ENCODE peak calls at places on chromosomes 6 and 20, in nine cellular contexts. One of them, this sample, is unnamed.

GRCh38 chr6:125095501-125096301 is 57.9 kb upstream of the TPD52L1 start:
- DNase-seq in sigmoid colon: no peak
- DNase-seq in A549: no peak
- DNase-seq in GM12878: no peak
- DNase-seq in K562: no peak
- DNase-seq in stomach: no peak
- DNase-seq in esophagus muscularis mucosa: no peak
- DNase-seq in suprapubic skin: no peak
- DNase-seq in H1: no peak
- DNase-seq in this sample: no peak

GRCh38 chr20:10985536-10985935 is 311.7 kb upstream of the JAG1 start:
- DNase-seq in sigmoid colon: no peak
- DNase-seq in A549: peak
- DNase-seq in GM12878: no peak
- DNase-seq in K562: no peak
- DNase-seq in stomach: no peak
- DNase-seq in esophagus muscularis mucosa: peak
- DNase-seq in suprapubic skin: no peak
- DNase-seq in H1: no peak
- DNase-seq in this sample: no peak

GRCh38 chr6:47519279-47519678 is 41.7 kb downstream of the CD2AP start:
- DNase-seq in sigmoid colon: no peak
- DNase-seq in A549: peak
- DNase-seq in GM12878: no peak
- DNase-seq in K562: no peak
- DNase-seq in stomach: no peak
- DNase-seq in esophagus muscularis mucosa: no peak
- DNase-seq in suprapubic skin: no peak
- DNase-seq in H1: no peak
- DNase-seq in this sample: no peak

GRCh38 chr6:148085651-148086321 is 256.9 kb upstream of the SASH1 start:
- DNase-seq in sigmoid colon: no peak
- DNase-seq in A549: no peak
- DNase-seq in GM12878: no peak
- DNase-seq in K562: no peak
- DNase-seq in stomach: no peak
- DNase-seq in esophagus muscularis mucosa: no peak
- DNase-seq in suprapubic skin: no peak
- DNase-seq in H1: no peak
- DNase-seq in this sample: no peak

GRCh38 chr6:160756871-160757270 is 54.8 kb downstream of the PLG start:
- DNase-seq in sigmoid colon: no peak
- DNase-seq in A549: no peak
- DNase-seq in GM12878: no peak
- DNase-seq in K562: no peak
- DNase-seq in stomach: no peak
- DNase-seq in esophagus muscularis mucosa: no peak
- DNase-seq in suprapubic skin: no peak
- DNase-seq in H1: no peak
- DNase-seq in this sample: no peak

GRCh38 chr6:115058414-115059211 is 715.8 kb upstream of the HS3ST5 start:
- DNase-seq in sigmoid colon: no peak
- DNase-seq in A549: no peak
- DNase-seq in GM12878: no peak
- DNase-seq in K562: no peak
- DNase-seq in stomach: no peak
- DNase-seq in esophagus muscularis mucosa: no peak
- DNase-seq in suprapubic skin: no peak
- DNase-seq in H1: no peak
- DNase-seq in this sample: no peak

GRCh38 chr6:44771647-44772415 is 384.3 kb downstream of the CDC5L start:
- DNase-seq in sigmoid colon: no peak
- DNase-seq in A549: no peak
- DNase-seq in GM12878: no peak
- DNase-seq in K562: no peak
- DNase-seq in stomach: no peak
- DNase-seq in esophagus muscularis mucosa: peak
- DNase-seq in suprapubic skin: no peak
- DNase-seq in H1: no peak
- DNase-seq in this sample: no peak

GRCh38 chr6:68008445-68008844 is 626.6 kb upstream of the ADGRB3 start:
- DNase-seq in sigmoid colon: no peak
- DNase-seq in A549: no peak
- DNase-seq in GM12878: peak
- DNase-seq in K562: no peak
- DNase-seq in stomach: no peak
- DNase-seq in esophagus muscularis mucosa: no peak
- DNase-seq in suprapubic skin: no peak
- DNase-seq in H1: no peak
- DNase-seq in this sample: no peak

GRCh38 chr6:17601389-17601703 is 1.2 kb downstream of the FAM8A1 start:
- DNase-seq in sigmoid colon: no peak
- DNase-seq in A549: no peak
- DNase-seq in GM12878: no peak
- DNase-seq in K562: no peak
- DNase-seq in stomach: no peak
- DNase-seq in esophagus muscularis mucosa: no peak
- DNase-seq in suprapubic skin: no peak
- DNase-seq in H1: no peak
- DNase-seq in this sample: no peak

GRCh38 chr6:17596085-17596484 is 4.0 kb upstream of the FAM8A1 start:
- DNase-seq in sigmoid colon: no peak
- DNase-seq in A549: no peak
- DNase-seq in GM12878: no peak
- DNase-seq in K562: no peak
- DNase-seq in stomach: no peak
- DNase-seq in esophagus muscularis mucosa: no peak
- DNase-seq in suprapubic skin: no peak
- DNase-seq in H1: no peak
- DNase-seq in this sample: no peak

GRCh38 chr6:17600527-17601388 is 656 bp downstream of the FAM8A1 start:
- DNase-seq in sigmoid colon: peak
- DNase-seq in A549: no peak
- DNase-seq in GM12878: no peak
- DNase-seq in K562: peak
- DNase-seq in stomach: peak
- DNase-seq in esophagus muscularis mucosa: no peak
- DNase-seq in suprapubic skin: peak
- DNase-seq in H1: peak
- DNase-seq in this sample: peak

GRCh38 chr6:17602888-17603287 is 2.8 kb downstream of the FAM8A1 start:
- DNase-seq in sigmoid colon: no peak
- DNase-seq in A549: no peak
- DNase-seq in GM12878: no peak
- DNase-seq in K562: no peak
- DNase-seq in stomach: no peak
- DNase-seq in esophagus muscularis mucosa: no peak
- DNase-seq in suprapubic skin: no peak
- DNase-seq in H1: no peak
- DNase-seq in this sample: no peak

DNA sequence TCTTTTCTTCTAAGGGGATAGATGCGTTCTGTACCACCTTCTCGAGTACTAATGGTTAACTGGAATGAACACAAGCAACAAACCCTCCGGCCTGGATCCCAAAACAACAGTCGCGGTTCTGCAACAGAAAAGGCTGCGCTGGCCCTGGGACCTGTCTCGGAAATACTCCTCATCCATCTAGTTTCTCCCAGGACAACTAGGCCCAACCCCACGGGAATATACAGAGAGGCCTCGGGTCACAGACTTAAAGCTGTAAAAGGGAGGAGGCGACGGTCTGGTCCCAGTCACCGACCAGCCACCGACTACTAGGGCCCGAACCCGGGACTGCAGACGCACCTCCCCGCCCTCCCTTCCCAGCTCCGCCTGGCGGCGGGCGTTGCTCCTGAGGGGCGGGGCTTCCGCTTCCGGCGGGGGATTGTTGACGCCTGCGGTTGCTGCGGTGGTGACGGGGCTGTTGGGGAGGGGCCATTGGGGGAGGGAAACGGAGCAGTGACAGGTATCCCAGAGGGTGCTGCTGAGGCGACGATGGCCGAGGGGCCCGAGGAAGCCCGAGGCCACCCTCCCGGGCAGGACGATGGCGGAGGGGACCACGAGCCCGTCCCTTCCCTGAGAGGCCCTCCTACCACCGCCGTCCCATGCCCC is at the start of gene FAM8A1:
- DNase-seq in sigmoid colon: peak
- DNase-seq in A549: peak
- DNase-seq in GM12878: peak
- DNase-seq in K562: peak
- DNase-seq in stomach: peak
- DNase-seq in esophagus muscularis mucosa: peak
- DNase-seq in suprapubic skin: peak
- DNase-seq in H1: peak
- DNase-seq in this sample: peak
- TF ChIP-seq POLR2A in sigmoid colon: peak
- TF ChIP-seq POLR2A in A549: peak
- TF ChIP-seq POLR2A in GM12878: peak
- TF ChIP-seq POLR2A in K562: peak
- TF ChIP-seq POLR2A in stomach: no peak
- TF ChIP-seq POLR2A in esophagus muscularis mucosa: peak
- TF ChIP-seq POLR2A in suprapubic skin: no peak
- TF ChIP-seq POLR2A in H1: peak
- TF ChIP-seq POLR2A in this sample: peak

DNA sequence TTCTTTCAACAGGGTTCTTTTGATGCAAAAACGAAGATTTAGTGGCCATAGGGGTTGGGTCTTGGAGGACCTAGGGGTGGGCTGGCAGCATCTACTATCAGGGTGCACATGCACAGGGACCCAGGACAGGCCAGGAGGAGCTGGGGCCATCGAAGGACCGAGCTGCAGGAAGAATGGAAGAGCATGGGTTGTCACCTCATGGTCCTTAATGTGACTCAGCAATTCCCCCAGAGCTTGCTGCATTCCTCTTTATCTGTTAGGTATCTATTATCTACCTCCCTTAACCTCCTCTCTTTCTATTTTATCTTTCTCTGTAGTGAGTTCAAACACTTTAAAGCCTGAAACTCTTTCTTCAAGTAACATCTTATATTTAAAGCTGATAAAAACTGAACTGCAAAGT is 167.0 kb downstream of the AIG1 start:
- DNase-seq in sigmoid colon: no peak
- DNase-seq in A549: no peak
- DNase-seq in GM12878: no peak
- DNase-seq in K562: peak
- DNase-seq in stomach: no peak
- DNase-seq in esophagus muscularis mucosa: no peak
- DNase-seq in suprapubic skin: no peak
- DNase-seq in H1: no peak
- DNase-seq in this sample: no peak
- TF ChIP-seq EP300 in sigmoid colon: no peak
- TF ChIP-seq EP300 in A549: no peak
- TF ChIP-seq EP300 in GM12878: no peak
- TF ChIP-seq EP300 in K562: peak
- TF ChIP-seq EP300 in stomach: no peak
- TF ChIP-seq EP300 in esophagus muscularis mucosa: no peak
- TF ChIP-seq EP300 in suprapubic skin: no peak
- TF ChIP-seq EP300 in H1: no peak
- TF ChIP-seq EP300 in this sample: no peak

GRCh38 chr6:22295145-22295544 is 1.7 kb downstream of the PRL start:
- DNase-seq in sigmoid colon: no peak
- DNase-seq in A549: no peak
- DNase-seq in GM12878: no peak
- DNase-seq in K562: no peak
- DNase-seq in stomach: no peak
- DNase-seq in esophagus muscularis mucosa: no peak
- DNase-seq in suprapubic skin: no peak
- DNase-seq in H1: no peak
- DNase-seq in this sample: no peak

GRCh38 chr6:22298393-22299010 is 1.7 kb upstream of the PRL start:
- DNase-seq in sigmoid colon: no peak
- DNase-seq in A549: no peak
- DNase-seq in GM12878: no peak
- DNase-seq in K562: no peak
- DNase-seq in stomach: no peak
- DNase-seq in esophagus muscularis mucosa: no peak
- DNase-seq in suprapubic skin: no peak
- DNase-seq in H1: no peak
- DNase-seq in this sample: no peak

GRCh38 chr6:22296936-22297335 is at the start of gene PRL:
- DNase-seq in sigmoid colon: no peak
- DNase-seq in A549: no peak
- DNase-seq in GM12878: no peak
- DNase-seq in K562: no peak
- DNase-seq in stomach: no peak
- DNase-seq in esophagus muscularis mucosa: no peak
- DNase-seq in suprapubic skin: no peak
- DNase-seq in H1: no peak
- DNase-seq in this sample: no peak

GRCh38 chr6:22294301-22294700 is 2.5 kb downstream of the PRL start:
- DNase-seq in sigmoid colon: no peak
- DNase-seq in A549: no peak
- DNase-seq in GM12878: no peak
- DNase-seq in K562: no peak
- DNase-seq in stomach: no peak
- DNase-seq in esophagus muscularis mucosa: no peak
- DNase-seq in suprapubic skin: no peak
- DNase-seq in H1: no peak
- DNase-seq in this sample: no peak

GRCh38 chr6:22296067-22296466 is 769 bp downstream of the PRL start:
- DNase-seq in sigmoid colon: no peak
- DNase-seq in A549: no peak
- DNase-seq in GM12878: no peak
- DNase-seq in K562: no peak
- DNase-seq in stomach: no peak
- DNase-seq in esophagus muscularis mucosa: no peak
- DNase-seq in suprapubic skin: no peak
- DNase-seq in H1: no peak
- DNase-seq in this sample: no peak
- H3K27ac ChIP-seq in sigmoid colon: no peak
- H3K27ac ChIP-seq in A549: no peak
- H3K27ac ChIP-seq in GM12878: no peak
- H3K27ac ChIP-seq in K562: no peak
- H3K27ac ChIP-seq in stomach: no peak
- H3K27ac ChIP-seq in esophagus muscularis mucosa: no peak
- H3K27ac ChIP-seq in suprapubic skin: no peak
- H3K27ac ChIP-seq in H1: no peak
- H3K27ac ChIP-seq in this sample: no peak

GRCh38 chr6:31654574-31655348 is 933 bp upstream of the APOM start:
- DNase-seq in sigmoid colon: no peak
- DNase-seq in A549: no peak
- DNase-seq in GM12878: no peak
- DNase-seq in K562: no peak
- DNase-seq in stomach: no peak
- DNase-seq in esophagus muscularis mucosa: no peak
- DNase-seq in suprapubic skin: no peak
- DNase-seq in H1: no peak
- DNase-seq in this sample: no peak

GRCh38 chr6:31651602-31652191 is 764 bp downstream of the BAG6 start:
- DNase-seq in sigmoid colon: peak
- DNase-seq in A549: peak
- DNase-seq in GM12878: no peak
- DNase-seq in K562: peak
- DNase-seq in stomach: no peak
- DNase-seq in esophagus muscularis mucosa: peak
- DNase-seq in suprapubic skin: peak
- DNase-seq in H1: no peak
- DNase-seq in this sample: no peak

GRCh38 chr6:31655349-31656237 is at the start of gene APOM:
- DNase-seq in sigmoid colon: no peak
- DNase-seq in A549: no peak
- DNase-seq in GM12878: no peak
- DNase-seq in K562: no peak
- DNase-seq in stomach: no peak
- DNase-seq in esophagus muscularis mucosa: no peak
- DNase-seq in suprapubic skin: no peak
- DNase-seq in H1: no peak
- DNase-seq in this sample: no peak

GRCh38 chr6:31657406-31658157 is 1.9 kb downstream of the APOM start:
- DNase-seq in sigmoid colon: no peak
- DNase-seq in A549: no peak
- DNase-seq in GM12878: no peak
- DNase-seq in K562: peak
- DNase-seq in stomach: no peak
- DNase-seq in esophagus muscularis mucosa: no peak
- DNase-seq in suprapubic skin: no peak
- DNase-seq in H1: no peak
- DNase-seq in this sample: no peak

GRCh38 chr6:31652925-31653724 is 664 bp upstream of the BAG6 start:
- DNase-seq in sigmoid colon: peak
- DNase-seq in A549: no peak
- DNase-seq in GM12878: no peak
- DNase-seq in K562: peak
- DNase-seq in stomach: peak
- DNase-seq in esophagus muscularis mucosa: peak
- DNase-seq in suprapubic skin: peak
- DNase-seq in H1: no peak
- DNase-seq in this sample: peak
- TF ChIP-seq POLR2A in sigmoid colon: peak
- TF ChIP-seq POLR2A in A549: no peak
- TF ChIP-seq POLR2A in GM12878: no peak
- TF ChIP-seq POLR2A in K562: peak
- TF ChIP-seq POLR2A in stomach: peak
- TF ChIP-seq POLR2A in esophagus muscularis mucosa: no peak
- TF ChIP-seq POLR2A in suprapubic skin: no peak
- TF ChIP-seq POLR2A in H1: no peak
- TF ChIP-seq POLR2A in this sample: peak

This sample was measured in ovary.